ENCODE peak calls at places on chromosome 15, in five cellular contexts. M, I, F, U and G are unnamed samples.
A peak's percentile ranks its signal among the peaks of the same experiment; 100 is the strongest.

GRCh38 chr15:40054746-40055575 is 16.0 kb upstream of the SRP14 start:
- DNase-seq in M (no peak), I (no peak), F (no peak), U (no peak), G (no peak)

GRCh38 chr15:73464602-73465001 is 21.6 kb downstream of the REC114 start:
- DNase-seq in M (no peak), I (peak; percentile 71), F (no peak), U (no peak), G (peak; percentile 70)

GRCh38 chr15:57457726-57458125 is 81.4 kb downstream of the CGNL1 start:
- DNase-seq in M (no peak), I (no peak), F (no peak), U (no peak), G (no peak)

GRCh38 chr15:99432271-99433025 is 133.3 kb upstream of the MEF2A start:
- DNase-seq in M (no peak), I (no peak), F (no peak), U (no peak), G (no peak)

GRCh38 chr15:68511073-68511991 is 67.5 kb upstream of the CORO2B start:
- DNase-seq in M (no peak), I (no peak), F (no peak), U (no peak), G (no peak)

GRCh38 chr15:48265145-48265544 is 59.0 kb downstream of the SLC12A1 start:
- DNase-seq in M (no peak), I (no peak), F (no peak), U (no peak), G (no peak)

GRCh38 chr15:72233759-72234158 is 2.8 kb upstream of the PKM start:
- DNase-seq in M (no peak), I (no peak), F (no peak), U (no peak), G (no peak)

GRCh38 chr15:80567721-80568157 is 127.4 kb upstream of the ABHD17C start:
- DNase-seq in M (no peak), I (peak; percentile 87), F (peak; percentile 85), U (no peak), G (peak; percentile 81)

GRCh38 chr15:77569647-77570186 is 63.0 kb downstream of the LINGO1 start:
- DNase-seq in M (no peak), I (no peak), F (no peak), U (no peak), G (no peak)

GRCh38 chr15:73838795-73839565 is 34.4 kb upstream of the TBC1D21 start:
- DNase-seq in M (no peak), I (no peak), F (no peak), U (no peak), G (no peak)

GRCh38 chr15:77510066-77511044 is 89.7 kb downstream of the HMG20A start:
- DNase-seq in M (no peak), I (peak; percentile 73), F (no peak), U (no peak), G (peak; percentile 71)

GRCh38 chr15:70559223-70559823 is 204.0 kb downstream of the UACA start:
- DNase-seq in M (peak; percentile 57), I (no peak), F (no peak), U (peak; percentile 43), G (no peak)

GRCh38 chr15:92882697-92883642 is 17.2 kb upstream of the CHD2 start:
- DNase-seq in M (no peak), I (no peak), F (no peak), U (no peak), G (peak; percentile 32)

GRCh38 chr15:78808550-78808949 is 2.7 kb downstream of the ADAMTS7 start:
- DNase-seq in M (no peak), I (peak; percentile 79), F (peak; percentile 54), U (no peak), G (peak; percentile 61)

GRCh38 chr15:55993804-55994539 is 560 bp upstream of the NEDD4 start:
- DNase-seq in M (no peak), I (peak; percentile 70), F (peak; percentile 57), U (no peak), G (peak; percentile 23)

GRCh38 chr15:84827246-84827645 is 10.1 kb downstream of the ALPK3 start:
- DNase-seq in M (no peak), I (no peak), F (no peak), U (no peak), G (no peak)

GRCh38 chr15:80999623-81000036 is 1.1 kb upstream of the TLNRD1 start:
- DNase-seq in M (peak; percentile 19), I (peak; percentile 48), F (no peak), U (no peak), G (no peak)

GRCh38 chr15:101478701-101479341 is 10.7 kb downstream of the PCSK6 start:
- DNase-seq in M (no peak), I (no peak), F (no peak), U (no peak), G (no peak)

GRCh38 chr15:81336568-81336967 is 12.6 kb upstream of the STARD5 start:
- DNase-seq in M (peak; percentile 28), I (peak; percentile 28), F (peak; percentile 57), U (peak; percentile 7), G (no peak)

GRCh38 chr15:31147456-31147855 is 45.9 kb upstream of the TRPM1 start:
- DNase-seq in M (no peak), I (no peak), F (no peak), U (no peak), G (no peak)

GRCh38 chr15:74620636-74621545 is 5.3 kb downstream of the CLK3 start:
- DNase-seq in M (peak; percentile 60), I (peak; percentile 93), F (peak; percentile 88), U (peak; percentile 36), G (peak; percentile 90)

GRCh38 chr15:62071711-62072308 is 5.0 kb downstream of the C2CD4A start:
- DNase-seq in M (peak; percentile 37), I (peak; percentile 71), F (peak; percentile 44), U (no peak), G (no peak)

GRCh38 chr15:50051811-50052419 is 67.1 kb downstream of the ATP8B4 start:
- DNase-seq in M (no peak), I (peak; percentile 79), F (peak; percentile 79), U (no peak), G (peak; percentile 38)

GRCh38 chr15:80343610-80344009 is 60.6 kb upstream of the ARNT2 start:
- DNase-seq in M (no peak), I (no peak), F (no peak), U (no peak), G (no peak)

GRCh38 chr15:38297623-38298388 is 45.2 kb downstream of the SPRED1 start:
- DNase-seq in M (no peak), I (no peak), F (peak; percentile 11), U (no peak), G (no peak)

GRCh38 chr15:28885289-28885629 is 515 bp upstream of the APBA2 start:
- DNase-seq in M (no peak), I (no peak), F (no peak), U (no peak), G (no peak)